ENCODE peak calls at places on chromosomes 12 and 14, in five cellular contexts. One of them, this sample, is unnamed.

GRCh38 chr12:39441963-39442894 is 691 bp downstream of the KIF21A start:
- DNase-seq in type B pancreatic cell: peak
- DNase-seq in mucosa of descending colon: no peak
- DNase-seq in BE2C: peak
- DNase-seq in MCF 10A: peak
- DNase-seq in this sample: peak

GRCh38 chr12:27396416-27396815 is 50.1 kb upstream of the SMCO2 start:
- DNase-seq in mucosa of descending colon: no peak
- DNase-seq in type B pancreatic cell: no peak
- DNase-seq in BE2C: no peak
- DNase-seq in MCF 10A: no peak
- DNase-seq in this sample: no peak

GRCh38 chr14:101721951-101722661 is 39.4 kb upstream of the PPP2R5C start:
- DNase-seq in MCF 10A: peak
- DNase-seq in BE2C: no peak
- DNase-seq in mucosa of descending colon: peak
- DNase-seq in type B pancreatic cell: no peak
- DNase-seq in this sample: no peak

GRCh38 chr12:70277973-70278372 is 34.7 kb downstream of the CNOT2 start:
- DNase-seq in mucosa of descending colon: no peak
- DNase-seq in MCF 10A: no peak
- DNase-seq in BE2C: no peak
- DNase-seq in type B pancreatic cell: no peak
- DNase-seq in this sample: no peak

GRCh38 chr14:61183486-61183885 is 97.7 kb downstream of the TMEM30B start:
- DNase-seq in BE2C: no peak
- DNase-seq in type B pancreatic cell: no peak
- DNase-seq in MCF 10A: peak
- DNase-seq in mucosa of descending colon: no peak
- DNase-seq in this sample: no peak

GRCh38 chr14:65290830-65291229 is 121.7 kb upstream of the FUT8 start:
- DNase-seq in mucosa of descending colon: no peak
- DNase-seq in MCF 10A: peak
- DNase-seq in type B pancreatic cell: no peak
- DNase-seq in BE2C: no peak
- DNase-seq in this sample: no peak

GRCh38 chr14:56215180-56215579 is 97.0 kb downstream of the PELI2 start:
- DNase-seq in MCF 10A: no peak
- DNase-seq in BE2C: no peak
- DNase-seq in type B pancreatic cell: no peak
- DNase-seq in mucosa of descending colon: no peak
- DNase-seq in this sample: no peak

GRCh38 chr14:35696575-35696974 is 112.5 kb downstream of the RALGAPA1 start:
- DNase-seq in BE2C: no peak
- DNase-seq in type B pancreatic cell: no peak
- DNase-seq in mucosa of descending colon: no peak
- DNase-seq in MCF 10A: no peak
- DNase-seq in this sample: no peak

GRCh38 chr12:11807453-11807852 is 158.0 kb downstream of the ETV6 start:
- DNase-seq in mucosa of descending colon: no peak
- DNase-seq in type B pancreatic cell: no peak
- DNase-seq in BE2C: no peak
- DNase-seq in MCF 10A: no peak
- DNase-seq in this sample: no peak

GRCh38 chr12:115101518-115101917 is 417.5 kb upstream of the TBX3 start:
- DNase-seq in MCF 10A: no peak
- DNase-seq in type B pancreatic cell: no peak
- DNase-seq in mucosa of descending colon: no peak
- DNase-seq in BE2C: no peak
- DNase-seq in this sample: no peak

GRCh38 chr12:31843399-31844095 is 114.7 kb upstream of the AMN1 start:
- DNase-seq in MCF 10A: no peak
- DNase-seq in type B pancreatic cell: no peak
- DNase-seq in mucosa of descending colon: no peak
- DNase-seq in BE2C: no peak
- DNase-seq in this sample: no peak

GRCh38 chr12:7241404-7242005 is 52.0 kb downstream of the PEX5 start:
- DNase-seq in type B pancreatic cell: no peak
- DNase-seq in BE2C: no peak
- DNase-seq in mucosa of descending colon: no peak
- DNase-seq in MCF 10A: peak
- DNase-seq in this sample: no peak

GRCh38 chr12:19045421-19045820 is 84.1 kb upstream of the PLEKHA5 start:
- DNase-seq in BE2C: no peak
- DNase-seq in mucosa of descending colon: no peak
- DNase-seq in MCF 10A: no peak
- DNase-seq in type B pancreatic cell: no peak
- DNase-seq in this sample: no peak

GRCh38 chr12:132197581-132198281 is 53.5 kb downstream of the NOC4L start:
- DNase-seq in MCF 10A: no peak
- DNase-seq in type B pancreatic cell: no peak
- DNase-seq in BE2C: no peak
- DNase-seq in mucosa of descending colon: no peak
- DNase-seq in this sample: peak

GRCh38 chr14:30645600-30645999 is 23.5 kb downstream of the SCFD1 start:
- DNase-seq in mucosa of descending colon: no peak
- DNase-seq in BE2C: no peak
- DNase-seq in MCF 10A: no peak
- DNase-seq in type B pancreatic cell: no peak
- DNase-seq in this sample: no peak

GRCh38 chr14:93969082-93969828 is 7.1 kb downstream of the ASB2 start:
- DNase-seq in type B pancreatic cell: no peak
- DNase-seq in MCF 10A: no peak
- DNase-seq in mucosa of descending colon: no peak
- DNase-seq in BE2C: no peak
- DNase-seq in this sample: no peak

GRCh38 chr12:26822051-26822450 is 10.9 kb downstream of the ITPR2 start:
- DNase-seq in mucosa of descending colon: no peak
- DNase-seq in type B pancreatic cell: no peak
- DNase-seq in BE2C: no peak
- DNase-seq in MCF 10A: no peak
- DNase-seq in this sample: no peak

GRCh38 chr14:53929871-53930685 is 26.5 kb downstream of the BMP4 start:
- DNase-seq in mucosa of descending colon: peak
- DNase-seq in type B pancreatic cell: no peak
- DNase-seq in BE2C: peak
- DNase-seq in MCF 10A: peak
- DNase-seq in this sample: no peak

GRCh38 chr12:121036810-121037326 is 2.2 kb downstream of the OASL start:
- DNase-seq in type B pancreatic cell: no peak
- DNase-seq in mucosa of descending colon: no peak
- DNase-seq in BE2C: no peak
- DNase-seq in MCF 10A: peak
- DNase-seq in this sample: no peak

GRCh38 chr12:27524839-27525238 is 833 bp downstream of the PPFIBP1 start:
- DNase-seq in BE2C: no peak
- DNase-seq in type B pancreatic cell: no peak
- DNase-seq in mucosa of descending colon: peak
- DNase-seq in MCF 10A: peak
- DNase-seq in this sample: no peak

GRCh38 chr12:6554168-6554989 is 1.5 kb downstream of the IFFO1 start:
- DNase-seq in BE2C: peak
- DNase-seq in mucosa of descending colon: peak
- DNase-seq in type B pancreatic cell: no peak
- DNase-seq in MCF 10A: peak
- DNase-seq in this sample: peak

GRCh38 chr14:74257988-74258704 is 18.9 kb downstream of the VSX2 start:
- DNase-seq in type B pancreatic cell: no peak
- DNase-seq in mucosa of descending colon: no peak
- DNase-seq in BE2C: no peak
- DNase-seq in MCF 10A: no peak
- DNase-seq in this sample: peak

GRCh38 chr14:87732562-87732961 is 260.4 kb downstream of the GALC start:
- DNase-seq in MCF 10A: no peak
- DNase-seq in type B pancreatic cell: no peak
- DNase-seq in mucosa of descending colon: no peak
- DNase-seq in BE2C: no peak
- DNase-seq in this sample: no peak

GRCh38 chr12:5442251-5443006 is 10.5 kb downstream of the NTF3 start:
- DNase-seq in mucosa of descending colon: no peak
- DNase-seq in MCF 10A: no peak
- DNase-seq in BE2C: no peak
- DNase-seq in type B pancreatic cell: no peak
- DNase-seq in this sample: no peak
- TF ChIP-seq CTCF in mucosa of descending colon: peak
- TF ChIP-seq CTCF in MCF 10A: no peak
- TF ChIP-seq CTCF in BE2C: peak
- TF ChIP-seq CTCF in type B pancreatic cell: peak
- TF ChIP-seq CTCF in this sample: no peak

GRCh38 chr12:105433804-105434203 is 103.3 kb downstream of the C12orf75 start:
- DNase-seq in type B pancreatic cell: no peak
- DNase-seq in MCF 10A: peak
- DNase-seq in BE2C: no peak
- DNase-seq in mucosa of descending colon: no peak
- DNase-seq in this sample: no peak
- TF ChIP-seq CTCF in type B pancreatic cell: no peak
- TF ChIP-seq CTCF in MCF 10A: no peak
- TF ChIP-seq CTCF in BE2C: no peak
- TF ChIP-seq CTCF in mucosa of descending colon: no peak
- TF ChIP-seq CTCF in this sample: no peak

DNA sequence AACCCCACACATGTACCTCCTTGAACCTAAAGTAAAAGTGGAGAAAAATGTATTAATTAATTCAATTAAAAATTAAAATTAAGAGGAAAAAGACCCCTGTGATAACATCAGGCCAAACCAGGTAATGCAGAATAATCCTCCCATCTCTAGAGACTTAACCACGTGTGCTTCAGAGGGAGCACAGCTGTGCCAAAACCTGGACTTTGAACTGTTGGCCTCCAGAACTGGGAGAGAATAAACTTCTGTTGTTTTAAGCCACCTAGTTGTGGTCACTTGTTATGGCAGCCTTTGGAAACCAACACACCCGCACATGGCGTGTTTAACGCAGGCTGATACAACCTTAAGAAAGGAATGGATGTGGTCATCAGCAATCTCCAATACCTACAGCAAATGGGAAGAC is 23.8 kb downstream of the OAS2 start:
- DNase-seq in mucosa of descending colon: no peak
- DNase-seq in BE2C: no peak
- DNase-seq in type B pancreatic cell: no peak
- DNase-seq in MCF 10A: no peak
- DNase-seq in this sample: no peak
- TF ChIP-seq CTCF in mucosa of descending colon: no peak
- TF ChIP-seq CTCF in BE2C: peak
- TF ChIP-seq CTCF in type B pancreatic cell: peak
- TF ChIP-seq CTCF in MCF 10A: no peak
- TF ChIP-seq CTCF in this sample: no peak

DNA sequence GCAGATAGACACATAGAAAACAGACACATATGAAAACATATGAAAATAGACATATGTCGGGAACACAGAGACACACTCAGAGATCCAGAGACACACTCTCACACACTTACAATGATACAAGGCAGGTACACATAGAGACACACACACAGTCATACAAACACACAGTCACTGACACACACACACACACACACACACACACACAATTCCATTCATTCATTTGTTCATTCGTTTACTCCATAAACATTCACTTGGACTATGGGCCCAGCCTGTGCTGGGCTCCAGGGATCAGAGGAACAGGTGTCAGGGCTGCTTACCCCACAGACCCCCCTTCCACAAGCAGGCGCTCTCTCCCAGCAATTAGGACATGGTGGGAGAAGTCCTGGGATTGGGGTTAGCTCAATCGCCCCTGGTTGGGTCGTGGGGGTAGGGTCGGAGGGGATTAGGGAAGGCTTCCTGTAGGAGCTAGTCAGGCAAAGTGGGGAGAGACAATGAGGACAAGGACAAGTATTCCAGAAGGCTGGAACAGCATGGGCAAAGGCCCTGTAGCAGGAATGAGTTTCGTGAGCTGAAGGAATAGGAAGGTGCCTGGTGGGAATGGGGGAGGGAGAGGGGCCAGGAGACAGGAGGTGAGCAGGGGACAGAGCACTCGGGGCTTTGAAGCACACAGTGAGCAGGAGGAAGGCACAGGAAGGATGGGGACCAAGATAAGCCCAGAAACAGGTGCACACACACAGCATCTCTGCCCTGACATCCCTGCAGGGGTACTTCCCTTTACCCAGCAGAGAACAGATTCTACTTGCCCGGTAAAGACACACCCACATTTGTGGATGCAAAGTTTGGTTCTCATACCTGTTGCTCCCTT is 6.5 kb downstream of the RASAL1 start:
- DNase-seq in MCF 10A: no peak
- DNase-seq in mucosa of descending colon: no peak
- DNase-seq in BE2C: no peak
- DNase-seq in type B pancreatic cell: no peak
- DNase-seq in this sample: no peak
- TF ChIP-seq CTCF in MCF 10A: no peak
- TF ChIP-seq CTCF in mucosa of descending colon: no peak
- TF ChIP-seq CTCF in BE2C: no peak
- TF ChIP-seq CTCF in type B pancreatic cell: no peak
- TF ChIP-seq CTCF in this sample: no peak

This sample was measured in glutamatergic neuron.